ENCODE peak calls at places on chromosome 7, in five cellular contexts. I is thoracic aorta, O is omental fat pad, Z is neural crest cell, H is MM.1S. A is an unnamed sample.

GRCh38 chr7:117010375-117011133 is 57.3 kb downstream of the ST7 start:
- DNase-seq in I (no peak), O (no peak), Z (no peak), H (no peak), A (no peak)

GRCh38 chr7:50197547-50197946 is 104.5 kb upstream of the ZPBP start:
- DNase-seq in I (no peak), O (no peak), Z (no peak), H (no peak), A (no peak)

GRCh38 chr7:44706788-44707557 is 41.7 kb upstream of the ZMIZ2 start:
- DNase-seq in I (no peak), O (no peak), Z (no peak), H (no peak), A (peak; percentile 30)

GRCh38 chr7:69631131-69631530 is 32.9 kb downstream of the AUTS2 start:
- DNase-seq in I (no peak), O (no peak), Z (no peak), H (no peak), A (no peak)

GRCh38 chr7:27171636-27172387 is 2.3 kb downstream of the HOXA10 start:
- DNase-seq in I (no peak), O (peak; percentile 20), Z (no peak), H (no peak), A (peak; percentile 56)

GRCh38 chr7:151012031-151012692 is 12.1 kb downstream of the ATG9B start:
- DNase-seq in I (no peak), O (no peak), Z (no peak), H (no peak), A (no peak)

GRCh38 chr7:18655969-18656761 is 160.6 kb downstream of the HDAC9 start:
- DNase-seq in I (no peak), O (no peak), Z (no peak), H (no peak), A (no peak)

GRCh38 chr7:92623544-92623943 is 33.4 kb upstream of the FAM133B start:
- DNase-seq in I (no peak), O (no peak), Z (no peak), H (no peak), A (no peak)

GRCh38 chr7:42456267-42456666 is 219.3 kb upstream of the GLI3 start:
- DNase-seq in I (no peak), O (no peak), Z (no peak), H (no peak), A (no peak)

GRCh38 chr7:3244241-3244814 is 56.7 kb upstream of the SDK1 start:
- DNase-seq in I (no peak), O (no peak), Z (no peak), H (no peak), A (no peak)

GRCh38 chr7:75690121-75690523 is 48.6 kb downstream of the HIP1 start:
- DNase-seq in I (no peak), O (no peak), Z (no peak), H (no peak), A (no peak)

GRCh38 chr7:45451636-45452035 is 122.5 kb upstream of the ADCY1 start:
- DNase-seq in I (no peak), O (no peak), Z (no peak), H (no peak), A (no peak)

GRCh38 chr7:39453743-39454355 is 112.4 kb upstream of the YAE1 start:
- DNase-seq in I (no peak), O (no peak), Z (peak; percentile 56), H (peak; percentile 66), A (peak; percentile 5)

GRCh38 chr7:26417911-26418413 is 126.3 kb downstream of the SNX10 start:
- DNase-seq in I (no peak), O (no peak), Z (no peak), H (no peak), A (no peak)

GRCh38 chr7:3063016-3063753 is 19.5 kb upstream of the CARD11 start:
- DNase-seq in I (no peak), O (no peak), Z (no peak), H (peak; percentile 36), A (no peak)

GRCh38 chr7:27601217-27601616 is 61.5 kb downstream of the HIBADH start:
- DNase-seq in I (no peak), O (no peak), Z (no peak), H (no peak), A (no peak)

GRCh38 chr7:139915301-139915863 is 86.3 kb downstream of the TBXAS1 start:
- DNase-seq in I (no peak), O (no peak), Z (no peak), H (no peak), A (no peak)

A was measured in NCI-H1092.